ENCODE peak calls at places on chromosomes 6 and 20, in four cellular contexts. F is GM23248, L is substantia nigra, A is PC-3. Y is an unnamed sample.

GRCh38 chr6:159608961-159609673 is 83.9 kb downstream of the SOD2 start:
- DNase-seq in L (no peak), A (peak; percentile 56), F (peak; percentile 61), Y (no peak)

GRCh38 chr20:19945732-19946670 is 71.2 kb upstream of the NAA20 start:
- DNase-seq in A (no peak), F (no peak), L (no peak), Y (no peak)

GRCh38 chr6:215335-216034 is 76.8 kb upstream of the DUSP22 start:
- DNase-seq in A (peak; percentile 89), F (peak; percentile 53), L (no peak), Y (no peak)

GRCh38 chr6:36197739-36198221 is 1.2 kb downstream of the BRPF3 start:
- DNase-seq in F (peak; percentile 21), L (peak; percentile 3), A (no peak), Y (no peak)

GRCh38 chr20:29740951-29741593 is 1516.4 kb upstream of the DEFB115 start:
- DNase-seq in F (no peak), L (no peak), A (no peak), Y (no peak)

GRCh38 chr20:1150218-1150617 is 31.8 kb downstream of the PSMF1 start:
- DNase-seq in F (peak; percentile 67), L (no peak), A (peak; percentile 55), Y (no peak)

GRCh38 chr6:1678201-1678600 is 68.5 kb downstream of the FOXC1 start:
- DNase-seq in F (no peak), L (no peak), A (no peak), Y (no peak)

GRCh38 chr6:148343028-148343374 is 363 bp downstream of the SASH1 start:
- DNase-seq in L (no peak), A (no peak), F (no peak), Y (no peak)

GRCh38 chr6:100726741-100727140 is 154.4 kb downstream of the ASCC3 start:
- DNase-seq in L (no peak), F (peak; percentile 8), A (no peak), Y (no peak)

GRCh38 chr20:44021900-44022299 is 107.2 kb downstream of the TOX2 start:
- DNase-seq in F (no peak), A (no peak), L (no peak), Y (no peak)

GRCh38 chr6:36968266-36968977 is 13.9 kb downstream of the PI16 start:
- DNase-seq in A (no peak), F (peak; percentile 64), L (no peak), Y (no peak)

GRCh38 chr6:45512594-45512993 is 134.9 kb upstream of the SUPT3H start:
- DNase-seq in L (no peak), F (no peak), A (no peak), Y (no peak)

GRCh38 chr20:53142651-53143177 is 170.6 kb downstream of the TSHZ2 start:
- DNase-seq in L (no peak), A (no peak), F (no peak), Y (no peak)

GRCh38 chr6:149862901-149863595 is 1.1 kb downstream of the LRP11 start:
- DNase-seq in L (peak; percentile 51), A (peak; percentile 87), F (peak; percentile 89), Y (peak; percentile 20)

GRCh38 chr20:11389188-11389587 is 528.5 kb upstream of the BTBD3 start:
- DNase-seq in A (peak; percentile 82), F (peak; percentile 56), L (no peak), Y (no peak)

GRCh38 chr6:12116978-12117377 is 104.9 kb downstream of the HIVEP1 start:
- DNase-seq in L (no peak), F (no peak), A (no peak), Y (no peak)

GRCh38 chr6:12115001-12115400 is 102.9 kb downstream of the HIVEP1 start:
- DNase-seq in F (no peak), A (no peak), L (no peak), Y (no peak)

GRCh38 chr6:12114055-12114503 is 102.0 kb downstream of the HIVEP1 start:
- DNase-seq in F (no peak), L (no peak), A (no peak), Y (no peak)

GRCh38 chr6:12116264-12116800 is 104.2 kb downstream of the HIVEP1 start:
- DNase-seq in A (no peak), F (no peak), L (no peak), Y (no peak)

GRCh38 chr6:12115492-12115891 is 103.4 kb downstream of the HIVEP1 start:
- DNase-seq in A (no peak), L (no peak), F (no peak), Y (no peak)
- H3K27ac ChIP-seq in A (no peak overlapping the region), L (no peak overlapping the region), F (no peak overlapping the region), Y (no peak overlapping the region)

GRCh38 chr6:25295651-25296050 is 16.5 kb downstream of the CARMIL1 start:
- DNase-seq in A (peak; percentile 18), F (peak; percentile 72), L (no peak), Y (no peak)

GRCh38 chr6:25296217-25296905 is 17.2 kb downstream of the CARMIL1 start:
- DNase-seq in A (no peak), L (no peak), F (no peak), Y (no peak)

GRCh38 chr6:25296980-25297379 is 17.8 kb downstream of the CARMIL1 start:
- DNase-seq in F (peak; percentile 36), L (no peak), A (no peak), Y (no peak)

GRCh38 chr6:25298508-25298834 is 19.3 kb downstream of the CARMIL1 start:
- DNase-seq in A (no peak), F (no peak), L (no peak), Y (no peak)

GRCh38 chr6:25297823-25298507 is 18.8 kb downstream of the CARMIL1 start:
- DNase-seq in F (no peak), L (no peak), A (no peak), Y (no peak)
- H3K27ac ChIP-seq in F (no peak overlapping the region), L (no peak overlapping the region), A (no peak overlapping the region), Y (no peak overlapping the region)

GRCh38 chr20:50646483-50646996 is 44.8 kb downstream of the RIPOR3 start:
- DNase-seq in F (peak; percentile 63), A (peak; percentile 39), L (no peak), Y (no peak)
- H3K27ac ChIP-seq in F (peak overlapping the region; percentile 70), A (peak overlapping the region; percentile 75), L (no peak overlapping the region), Y (no peak overlapping the region)

DNA sequence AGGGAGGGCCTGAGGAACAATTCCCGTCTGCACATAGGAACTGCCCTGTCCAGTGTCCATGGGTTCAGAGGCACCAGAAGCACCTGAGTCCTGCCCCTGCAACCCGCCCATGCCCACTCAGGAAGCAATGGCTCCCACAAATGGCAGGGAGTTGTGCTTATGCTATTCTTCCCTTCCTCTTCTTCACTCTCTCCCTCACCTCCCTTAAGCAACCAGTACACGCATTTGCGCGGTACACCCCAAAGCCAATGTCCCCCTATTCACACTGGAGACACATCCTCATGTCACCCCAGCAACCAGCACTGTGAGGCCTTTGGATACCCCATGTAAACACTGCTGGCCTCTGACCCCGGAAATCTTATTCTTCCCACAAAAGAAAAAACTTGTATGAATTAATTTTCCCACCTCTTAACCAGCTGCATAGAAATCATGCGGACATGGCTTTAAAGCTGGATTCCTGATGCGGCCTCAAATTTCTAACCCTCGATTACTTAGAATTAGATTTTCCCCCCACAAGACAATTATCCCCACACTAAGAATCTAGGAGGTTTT is 30.9 kb downstream of the FYN start:
- DNase-seq in L (no peak), A (no peak), F (no peak), Y (no peak)
- H3K27ac ChIP-seq in L (peak overlapping the region; percentile 17), A (no peak overlapping the region), F (no peak overlapping the region), Y (peak overlapping the region; percentile 62)

GRCh38 chr20:25338112-25339023 is 52.3 kb downstream of the ABHD12 start:
- DNase-seq in F (no peak), L (no peak), A (no peak), Y (no peak)
- H3K27ac ChIP-seq in F (no peak overlapping the region), L (no peak overlapping the region), A (no peak overlapping the region), Y (no peak overlapping the region)

GRCh38 chr20:62736407-62737071 is 27.9 kb downstream of the NTSR1 start:
- DNase-seq in F (no peak), A (no peak), L (no peak), Y (no peak)
- H3K27ac ChIP-seq in F (no peak overlapping the region), A (no peak overlapping the region), L (no peak overlapping the region), Y (no peak overlapping the region)

GRCh38 chr6:131765853-131766135 is 42.0 kb upstream of the ENPP1 start:
- DNase-seq in A (no peak), L (no peak), F (peak; percentile 59), Y (no peak)
- H3K27ac ChIP-seq in A (no peak overlapping the region), L (no peak overlapping the region), F (peak overlapping the region; percentile 76), Y (no peak overlapping the region)

DNA sequence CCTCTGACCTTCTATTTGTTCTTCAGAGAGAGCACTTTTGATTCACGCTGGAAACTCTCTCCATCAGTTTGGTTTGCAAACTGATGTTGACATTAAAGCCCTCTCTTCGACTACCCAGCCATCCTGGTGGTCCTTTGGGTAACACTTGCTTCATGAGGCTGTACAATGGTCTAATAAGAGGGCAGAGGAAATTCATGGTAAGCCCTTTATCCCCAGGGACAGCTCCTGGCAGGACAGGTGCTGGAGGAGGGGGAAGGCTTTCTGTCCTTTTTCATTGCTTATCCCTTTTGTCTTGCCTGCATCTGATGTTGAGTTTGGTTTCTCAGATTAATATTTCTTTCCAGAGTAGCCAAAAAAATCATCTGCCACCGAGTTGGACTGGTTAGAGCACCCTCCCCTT is 52.1 kb upstream of the CD93 start:
- DNase-seq in F (no peak), A (no peak), L (no peak), Y (no peak)
- H3K27ac ChIP-seq in F (no peak overlapping the region), A (no peak overlapping the region), L (no peak overlapping the region), Y (no peak overlapping the region)